ENCODE peak calls at places on chromosomes 3 and 15, in four cellular contexts. H, V, D and U are unnamed samples.

GRCh38 chr15:43505723-43506122 is 11.7 kb upstream of the MAP1A start:
- DNase-seq in H (no peak), V (peak), D (no peak), U (no peak)

GRCh38 chr3:2921903-2922302 is 188.3 kb downstream of the IL5RA start:
- DNase-seq in H (peak), V (no peak), D (no peak), U (no peak)

GRCh38 chr15:85545185-85545584 is 164.8 kb downstream of the AKAP13 start:
- DNase-seq in H (peak), V (peak), D (no peak), U (no peak)

GRCh38 chr15:50181983-50182232 is at the start of gene SLC27A2:
- DNase-seq in H (no peak), V (peak), D (no peak), U (peak)

GRCh38 chr3:174862101-174862500 is 3.0 kb downstream of the NAALADL2 start:
- DNase-seq in H (peak), V (no peak), D (peak), U (no peak)

GRCh38 chr3:119542168-119542767 is 17.1 kb downstream of the CD80 start:
- DNase-seq in H (no peak), V (no peak), D (no peak), U (no peak)

GRCh38 chr3:100400424-100400781 is 486 bp downstream of the TOMM70 start:
- DNase-seq in H (peak), V (peak), D (no peak), U (no peak)

GRCh38 chr3:140180603-140181002 is 245.6 kb downstream of the CLSTN2 start:
- DNase-seq in H (no peak), V (no peak), D (no peak), U (no peak)

GRCh38 chr15:43954181-43954621 is 127.4 kb downstream of the WDR76 start:
- DNase-seq in H (no peak), V (peak), D (no peak), U (no peak)

GRCh38 chr3:144549161-144549560 is 577.5 kb downstream of the DIPK2A start:
- DNase-seq in H (no peak), V (no peak), D (no peak), U (no peak)

GRCh38 chr3:164737174-164737573 is 341.1 kb downstream of the SI start:
- DNase-seq in H (no peak), V (no peak), D (no peak), U (no peak)

GRCh38 chr3:130543322-130543721 is 26.3 kb downstream of the COL6A6 start:
- DNase-seq in H (peak), V (no peak), D (no peak), U (no peak)

GRCh38 chr3:31232049-31233040 is 300.4 kb upstream of the STT3B start:
- DNase-seq in H (peak), V (no peak), D (no peak), U (no peak)

GRCh38 chr15:28954466-28955159 is 68.8 kb downstream of the APBA2 start:
- DNase-seq in H (no peak), V (no peak), D (no peak), U (no peak)

GRCh38 chr15:88399021-88399685 is 68.0 kb downstream of the MRPL46 start:
- DNase-seq in H (no peak), V (no peak), D (no peak), U (no peak)

GRCh38 chr3:181554233-181554765 is 157.4 kb upstream of the SOX2 start:
- DNase-seq in H (no peak), V (no peak), D (no peak), U (no peak)

GRCh38 chr3:15500107-15500724 is 21.3 kb downstream of the COLQ start:
- DNase-seq in H (no peak), V (no peak), D (no peak), U (no peak)

GRCh38 chr15:80309769-80310384 is 57.9 kb upstream of the CTXND1 start:
- DNase-seq in H (peak), V (peak), D (no peak), U (peak)

GRCh38 chr3:114567774-114568173 is 273.9 kb downstream of the TIGIT start:
- DNase-seq in H (no peak), V (no peak), D (no peak), U (no peak)

GRCh38 chr15:70278644-70279043 is 180.9 kb upstream of the TLE3 start:
- DNase-seq in H (no peak), V (no peak), D (peak), U (no peak)

GRCh38 chr3:157188391-157188790 is 28.4 kb upstream of the CCNL1 start:
- DNase-seq in H (no peak), V (no peak), D (no peak), U (no peak)

GRCh38 chr3:55485208-55485791 is 1.8 kb downstream of the WNT5A start:
- DNase-seq in H (peak), V (peak), D (peak), U (peak)

GRCh38 chr15:37098468-37099320 is 1.7 kb downstream of the MEIS2 start:
- DNase-seq in H (peak), V (peak), D (no peak), U (peak)

GRCh38 chr3:98556164-98557130 is 24.7 kb downstream of the GPR15 start:
- DNase-seq in H (no peak), V (no peak), D (no peak), U (no peak)

GRCh38 chr15:72532991-72533601 is 59.0 kb downstream of the ARIH1 start:
- DNase-seq in H (peak), V (no peak), D (no peak), U (no peak)

GRCh38 chr3:134485075-134485536 is 679 bp downstream of the ANAPC13 start:
- DNase-seq in H (no peak), V (no peak), D (no peak), U (peak)

GRCh38 chr3:41190509-41191284 is 8.6 kb upstream of the CTNNB1 start:
- DNase-seq in H (no peak), V (no peak), D (no peak), U (no peak)

GRCh38 chr3:81242871-81243270 is 518.6 kb downstream of the GBE1 start:
- DNase-seq in H (peak), V (peak), D (no peak), U (no peak)

GRCh38 chr3:151086484-151087456 is 1.3 kb downstream of the MED12L start:
- DNase-seq in H (peak), V (peak), D (peak), U (peak)
- TF ChIP-seq CTCF in H (peak), V (peak), D (no peak), U (peak)

GRCh38 chr15:76994971-76995945 is at the start of gene PSTPIP1:
- DNase-seq in H (peak), V (no peak), D (peak), U (no peak)
- TF ChIP-seq POLR2A in H (peak), V (no peak), D (no peak), U (no peak)

GRCh38 chr3:153291052-153291689 is 129.1 kb downstream of the RAP2B start:
- DNase-seq in H (peak), V (no peak), D (no peak), U (no peak)

GRCh38 chr3:153289334-153289808 is 127.3 kb downstream of the RAP2B start:
- DNase-seq in H (peak), V (peak), D (no peak), U (no peak)

GRCh38 chr3:153287017-153287416 is 125.0 kb downstream of the RAP2B start:
- DNase-seq in H (no peak), V (no peak), D (no peak), U (no peak)

GRCh38 chr3:153293222-153293621 is 131.2 kb downstream of the RAP2B start:
- DNase-seq in H (peak), V (peak), D (no peak), U (no peak)

GRCh38 chr3:153290278-153291015 is 128.4 kb downstream of the RAP2B start:
- DNase-seq in H (peak), V (no peak), D (no peak), U (no peak)
- TF ChIP-seq CTCF in H (peak), V (peak), D (no peak), U (no peak)

GRCh38 chr15:100861511-100861991 is 18.1 kb upstream of the ALDH1A3 start:
- DNase-seq in H (no peak), V (no peak), D (peak), U (no peak)

GRCh38 chr15:100862162-100862561 is 17.5 kb upstream of the ALDH1A3 start:
- DNase-seq in H (no peak), V (no peak), D (no peak), U (no peak)

GRCh38 chr15:100860829-100861510 is 18.7 kb upstream of the ALDH1A3 start:
- DNase-seq in H (peak), V (no peak), D (no peak), U (no peak)

GRCh38 chr15:100866386-100867330 is 13.0 kb upstream of the ALDH1A3 start:
- DNase-seq in H (no peak), V (peak), D (no peak), U (no peak)

GRCh38 chr15:100863406-100864198 is 16.0 kb upstream of the ALDH1A3 start:
- DNase-seq in H (peak), V (peak), D (no peak), U (peak)
- TF ChIP-seq POLR2A in H (no peak), V (no peak), D (no peak), U (no peak)

DNA sequence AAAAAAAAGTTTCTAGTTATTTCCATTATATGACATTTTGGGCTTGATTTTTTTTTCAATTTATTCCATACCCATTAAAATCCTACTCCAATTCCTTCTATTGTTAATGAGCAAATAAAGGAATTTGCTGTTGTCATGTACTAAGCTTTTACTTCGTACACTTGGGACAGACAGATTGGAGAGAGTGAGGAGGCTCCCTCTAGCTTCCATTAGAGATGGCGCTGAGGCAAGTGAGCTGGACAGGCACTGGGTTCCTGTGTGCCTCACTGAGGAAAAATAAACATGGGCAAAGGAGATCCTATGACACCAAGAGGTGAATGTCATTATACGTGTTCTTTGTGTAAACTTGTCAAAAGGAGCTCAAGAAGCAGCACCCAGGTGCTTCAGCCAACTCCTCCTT is 441.1 kb upstream of the MDFIC2 start:
- DNase-seq in H (peak), V (no peak), D (no peak), U (no peak)
- TF ChIP-seq CTCF in H (no peak), V (peak), D (no peak), U (no peak)